ENCODE peak calls at places on chromosomes 5 and 9, in nine cellular contexts. E, U, C, X, O, S, Q, P and J are unnamed samples.

GRCh38 chr9:130186839-130187522 is 14.8 kb downstream of the NCS1 start:
- DNase-seq in E (no peak), U (no peak), C (peak; percentile 68), X (no peak), O (no peak), S (peak; percentile 58), Q (no peak), P (no peak), J (no peak)

GRCh38 chr5:63131618-63132285 is 553.1 kb downstream of the LRRC70 start:
- DNase-seq in E (no peak), U (no peak), C (peak; percentile 26), X (no peak), O (no peak), S (no peak), Q (no peak), P (no peak), J (no peak)

GRCh38 chr9:120603601-120604000 is 23.6 kb upstream of the CDK5RAP2 start:
- DNase-seq in E (no peak), U (no peak), C (no peak), X (no peak), O (no peak), S (no peak), Q (no peak), P (no peak), J (no peak)

GRCh38 chr5:177431317-177432142 is 5.1 kb downstream of the GRK6 start:
- DNase-seq in E (no peak), U (no peak), C (no peak), X (no peak), O (peak; percentile 75), S (peak; percentile 73), Q (peak; percentile 73), P (no peak), J (peak; percentile 60)

GRCh38 chr5:6686916-6687409 is 26.3 kb upstream of the TENT4A start:
- DNase-seq in E (no peak), U (peak; percentile 56), C (peak; percentile 33), X (no peak), O (no peak), S (no peak), Q (no peak), P (no peak), J (no peak)

GRCh38 chr9:93064392-93065124 is 6.1 kb downstream of the SUSD3 start:
- DNase-seq in E (peak; percentile 93), U (no peak), C (no peak), X (no peak), O (peak; percentile 93), S (peak; percentile 64), Q (peak; percentile 89), P (no peak), J (no peak)

GRCh38 chr9:69497816-69498215 is 172.8 kb downstream of the ENTREP1 start:
- DNase-seq in E (no peak), U (no peak), C (no peak), X (no peak), O (no peak), S (no peak), Q (no peak), P (no peak), J (no peak)

GRCh38 chr9:134966697-134967546 is 49.2 kb upstream of the FCN1 start:
- DNase-seq in E (no peak), U (no peak), C (no peak), X (no peak), O (no peak), S (peak; percentile 24), Q (no peak), P (no peak), J (peak; percentile 34)

GRCh38 chr5:124544366-124545055 is 201.9 kb downstream of the ZNF608 start:
- DNase-seq in E (no peak), U (no peak), C (no peak), X (no peak), O (no peak), S (no peak), Q (no peak), P (no peak), J (no peak)

GRCh38 chr5:88880196-88880595 is 2.8 kb downstream of the MEF2C start:
- DNase-seq in E (peak; percentile 48), U (no peak), C (no peak), X (no peak), O (no peak), S (no peak), Q (no peak), P (no peak), J (no peak)